ENCODE peak calls at places on chromosomes 12 and 14, in five cellular contexts. One of them, this sample, is unnamed.

GRCh38 chr14:102774391-102775153 is 2.7 kb upstream of the TRAF3 start:
- DNase-seq in IMR-90: peak
- DNase-seq in GM12878: peak
- DNase-seq in H1: peak
- DNase-seq in HepG2: peak
- DNase-seq in this sample: peak

GRCh38 chr12:115354007-115354452 is 670.1 kb upstream of the TBX3 start:
- DNase-seq in HepG2: peak
- DNase-seq in IMR-90: peak
- DNase-seq in H1: no peak
- DNase-seq in GM12878: no peak
- DNase-seq in this sample: no peak

GRCh38 chr12:111137968-111138367 is 217.6 kb upstream of the MYL2 start:
- DNase-seq in H1: no peak
- DNase-seq in HepG2: no peak
- DNase-seq in GM12878: no peak
- DNase-seq in IMR-90: no peak
- DNase-seq in this sample: peak

GRCh38 chr12:15728118-15728598 is 61.0 kb downstream of the EPS8 start:
- DNase-seq in H1: no peak
- DNase-seq in IMR-90: peak
- DNase-seq in HepG2: no peak
- DNase-seq in GM12878: no peak
- DNase-seq in this sample: peak

GRCh38 chr14:22433059-22433458 is 156.0 kb downstream of the DAD1 start:
- DNase-seq in HepG2: no peak
- DNase-seq in GM12878: no peak
- DNase-seq in H1: no peak
- DNase-seq in IMR-90: no peak
- DNase-seq in this sample: no peak

GRCh38 chr14:81172881-81173280 is 47.9 kb downstream of the GTF2A1 start:
- DNase-seq in H1: no peak
- DNase-seq in HepG2: no peak
- DNase-seq in GM12878: no peak
- DNase-seq in IMR-90: peak
- DNase-seq in this sample: no peak

GRCh38 chr12:102740157-102741032 is 176.6 kb downstream of the PAH start:
- DNase-seq in IMR-90: peak
- DNase-seq in HepG2: peak
- DNase-seq in GM12878: no peak
- DNase-seq in H1: no peak
- DNase-seq in this sample: no peak

GRCh38 chr12:59626382-59626781 is 30.6 kb downstream of the SLC16A7 start:
- DNase-seq in HepG2: no peak
- DNase-seq in H1: no peak
- DNase-seq in IMR-90: peak
- DNase-seq in GM12878: no peak
- DNase-seq in this sample: no peak

GRCh38 chr14:88256997-88257755 is 65.9 kb downstream of the KCNK10 start:
- DNase-seq in H1: no peak
- DNase-seq in HepG2: no peak
- DNase-seq in GM12878: no peak
- DNase-seq in IMR-90: no peak
- DNase-seq in this sample: no peak

GRCh38 chr12:29713729-29714128 is 70.0 kb downstream of the TMTC1 start:
- DNase-seq in IMR-90: no peak
- DNase-seq in GM12878: no peak
- DNase-seq in H1: no peak
- DNase-seq in HepG2: no peak
- DNase-seq in this sample: no peak

GRCh38 chr12:79691299-79692248 is 810 bp upstream of the PAWR start:
- DNase-seq in H1: no peak
- DNase-seq in IMR-90: peak
- DNase-seq in GM12878: no peak
- DNase-seq in HepG2: peak
- DNase-seq in this sample: peak

GRCh38 chr14:22131749-22132476 is 457.1 kb downstream of the DAD1 start:
- DNase-seq in H1: no peak
- DNase-seq in GM12878: no peak
- DNase-seq in IMR-90: peak
- DNase-seq in HepG2: peak
- DNase-seq in this sample: no peak

GRCh38 chr12:131139363-131140068 is 185.8 kb downstream of the ADGRD1 start:
- DNase-seq in HepG2: no peak
- DNase-seq in H1: no peak
- DNase-seq in IMR-90: no peak
- DNase-seq in GM12878: no peak
- DNase-seq in this sample: no peak

GRCh38 chr12:108000111-108000510 is 129.0 kb upstream of the WSCD2 start:
- DNase-seq in IMR-90: no peak
- DNase-seq in GM12878: no peak
- DNase-seq in HepG2: no peak
- DNase-seq in H1: no peak
- DNase-seq in this sample: no peak

GRCh38 chr12:2325501-2325900 is 272.7 kb downstream of the CACNA1C start:
- DNase-seq in GM12878: no peak
- DNase-seq in H1: no peak
- DNase-seq in IMR-90: no peak
- DNase-seq in HepG2: no peak
- DNase-seq in this sample: no peak
- H3K9ac ChIP-seq in GM12878: no peak
- H3K9ac ChIP-seq in H1: no peak
- H3K9ac ChIP-seq in IMR-90: no peak
- H3K9ac ChIP-seq in HepG2: no peak
- H3K9ac ChIP-seq in this sample: no peak

GRCh38 chr14:92122351-92122677 is 545 bp downstream of the CPSF2 start:
- DNase-seq in H1: no peak
- DNase-seq in HepG2: peak
- DNase-seq in IMR-90: peak
- DNase-seq in GM12878: no peak
- DNase-seq in this sample: no peak

GRCh38 chr14:92121207-92121669 is 268 bp downstream of the NDUFB1 start:
- DNase-seq in GM12878: no peak
- DNase-seq in H1: no peak
- DNase-seq in IMR-90: peak
- DNase-seq in HepG2: peak
- DNase-seq in this sample: no peak

GRCh38 chr14:92121670-92122350 is at the start of the genes CPSF2 and NDUFB1:
- DNase-seq in HepG2: peak
- DNase-seq in H1: no peak
- DNase-seq in IMR-90: peak
- DNase-seq in GM12878: peak
- DNase-seq in this sample: peak

DNA sequence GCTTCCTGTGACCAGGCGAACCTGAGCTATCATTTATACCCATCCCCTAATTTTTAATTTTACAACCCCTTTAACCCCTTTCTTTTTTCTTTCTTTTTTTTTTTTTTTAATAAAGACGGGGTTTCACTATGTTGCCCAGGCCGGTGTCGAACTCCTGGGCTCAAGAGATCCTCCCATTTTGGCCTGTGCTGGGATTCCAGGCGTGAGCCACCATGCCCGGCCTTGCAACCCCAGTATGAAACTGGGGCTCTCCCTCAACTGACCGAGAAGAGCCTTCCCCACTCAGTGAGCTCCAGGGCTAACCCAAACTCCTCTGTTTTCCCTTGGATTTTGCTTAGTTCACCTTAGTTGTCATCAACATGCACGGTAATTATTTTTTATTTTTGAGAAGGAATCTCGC is 992 bp downstream of the CPSF2 start:
- DNase-seq in HepG2: no peak
- DNase-seq in IMR-90: no peak
- DNase-seq in GM12878: no peak
- DNase-seq in H1: no peak
- DNase-seq in this sample: no peak
- TF ChIP-seq RFX5 in HepG2: no peak
- TF ChIP-seq RFX5 in IMR-90: no peak
- TF ChIP-seq RFX5 in GM12878: no peak
- TF ChIP-seq RFX5 in H1: no peak
- TF ChIP-seq RFX5 in this sample: no peak

GRCh38 chr14:35366048-35366428 is 38.5 kb downstream of the NFKBIA start:
- DNase-seq in HepG2: no peak
- DNase-seq in IMR-90: peak
- DNase-seq in GM12878: no peak
- DNase-seq in H1: no peak
- DNase-seq in this sample: no peak
- H3K9ac ChIP-seq in HepG2: no peak
- H3K9ac ChIP-seq in IMR-90: no peak
- H3K9ac ChIP-seq in GM12878: no peak
- H3K9ac ChIP-seq in H1: no peak
- H3K9ac ChIP-seq in this sample: peak

GRCh38 chr14:104788873-104789663 is 6.5 kb downstream of the AKT1 start:
- DNase-seq in IMR-90: no peak
- DNase-seq in HepG2: no peak
- DNase-seq in H1: no peak
- DNase-seq in GM12878: no peak
- DNase-seq in this sample: no peak
- TF ChIP-seq RFX5 in IMR-90: no peak
- TF ChIP-seq RFX5 in HepG2: no peak
- TF ChIP-seq RFX5 in H1: no peak
- TF ChIP-seq RFX5 in GM12878: no peak
- TF ChIP-seq RFX5 in this sample: no peak

GRCh38 chr12:106953352-106954260 is 2.1 kb upstream of the TMEM263 start:
- DNase-seq in HepG2: no peak
- DNase-seq in GM12878: no peak
- DNase-seq in IMR-90: peak
- DNase-seq in H1: no peak
- DNase-seq in this sample: no peak
- H3K9ac ChIP-seq in HepG2: no peak
- H3K9ac ChIP-seq in GM12878: no peak
- H3K9ac ChIP-seq in IMR-90: no peak
- H3K9ac ChIP-seq in H1: no peak
- H3K9ac ChIP-seq in this sample: no peak

GRCh38 chr14:93903342-93904184 is 23.6 kb upstream of the FAM181A start:
- DNase-seq in IMR-90: no peak
- DNase-seq in H1: no peak
- DNase-seq in GM12878: no peak
- DNase-seq in HepG2: peak
- DNase-seq in this sample: peak
- TF ChIP-seq RFX5 in IMR-90: no peak
- TF ChIP-seq RFX5 in H1: no peak
- TF ChIP-seq RFX5 in GM12878: no peak
- TF ChIP-seq RFX5 in HepG2: no peak
- TF ChIP-seq RFX5 in this sample: no peak

GRCh38 chr14:68628605-68629310 is 164.1 kb downstream of the ZFP36L1 start:
- DNase-seq in HepG2: peak
- DNase-seq in IMR-90: no peak
- DNase-seq in H1: no peak
- DNase-seq in GM12878: no peak
- DNase-seq in this sample: no peak
- H3K9ac ChIP-seq in HepG2: no peak
- H3K9ac ChIP-seq in IMR-90: no peak
- H3K9ac ChIP-seq in H1: peak
- H3K9ac ChIP-seq in GM12878: no peak
- H3K9ac ChIP-seq in this sample: no peak

This sample was measured in SK-N-SH.